ENCODE peak calls at places on chromosome 11, in four cellular contexts. T is NB4, E is LNCaP clone FGC, F is lower lobe of right lung. V is an unnamed sample.

GRCh38 chr11:91081440-91082088 is 858.7 kb upstream of the CHORDC1 start:
- DNase-seq in T (peak), E (no peak), F (no peak), V (no peak)

GRCh38 chr11:32148824-32149223 is 58.0 kb downstream of the RCN1 start:
- DNase-seq in T (no peak), E (no peak), F (no peak), V (no peak)

GRCh38 chr11:121464352-121464946 is 11.7 kb upstream of the SORL1-AS1 start:
- DNase-seq in T (peak), E (no peak), F (no peak), V (no peak)

GRCh38 chr11:35316161-35316560 is 103.2 kb downstream of the SLC1A2 start:
- DNase-seq in T (no peak), E (no peak), F (no peak), V (no peak)

GRCh38 chr11:83194284-83195175 is 1.0 kb downstream of the ANKRD42 start:
- DNase-seq in T (peak), E (no peak), F (peak), V (peak)

GRCh38 chr11:27910186-27910941 is 197.6 kb downstream of the KIF18A start:
- DNase-seq in T (no peak), E (no peak), F (no peak), V (no peak)

GRCh38 chr11:6611092-6612007 is 666 bp downstream of the TAF10 start:
- DNase-seq in T (peak), E (no peak), F (peak), V (peak)

GRCh38 chr11:83554896-83555295 is 268.7 kb upstream of the CCDC90B start:
- DNase-seq in T (no peak), E (no peak), F (no peak), V (no peak)

GRCh38 chr11:25065711-25066110 is 568.9 kb downstream of the LUZP2 start:
- DNase-seq in T (no peak), E (no peak), F (no peak), V (no peak)

GRCh38 chr11:13868710-13869403 is 93.7 kb upstream of the SPON1 start:
- DNase-seq in T (no peak), E (no peak), F (no peak), V (no peak)

GRCh38 chr11:47233989-47234668 is 14.5 kb downstream of the ACP2 start:
- DNase-seq in T (peak), E (no peak), F (no peak), V (no peak)

GRCh38 chr11:88280673-88281316 is 56.7 kb downstream of the CTSC start:
- DNase-seq in T (no peak), E (no peak), F (no peak), V (peak)

GRCh38 chr11:94089356-94089755 is 39.3 kb upstream of the PANX1 start:
- DNase-seq in T (no peak), E (peak), F (no peak), V (no peak)

GRCh38 chr11:33725496-33725895 is 10.7 kb downstream of the CD59 start:
- DNase-seq in T (no peak), E (no peak), F (no peak), V (no peak)

GRCh38 chr11:2578934-2579280 is 120.9 kb downstream of the KCNQ1OT1 start:
- DNase-seq in T (no peak), E (no peak), F (no peak), V (peak)

GRCh38 chr11:84264066-84264465 is 977.9 kb upstream of the CCDC90B start:
- DNase-seq in T (no peak), E (no peak), F (no peak), V (no peak)

GRCh38 chr11:17561466-17562001 is 14.5 kb downstream of the OTOG start:
- DNase-seq in T (peak), E (no peak), F (no peak), V (peak)

GRCh38 chr11:18771266-18772035 is 20.1 kb downstream of the PTPN5 start:
- DNase-seq in T (no peak), E (no peak), F (no peak), V (no peak)

GRCh38 chr11:113985906-113986305 is 11.0 kb downstream of the HTR3A start:
- DNase-seq in T (no peak), E (no peak), F (no peak), V (no peak)

GRCh38 chr11:57323503-57324153 is 1.1 kb downstream of the TNKS1BP1 start:
- DNase-seq in T (no peak), E (no peak), F (no peak), V (no peak)

GRCh38 chr11:17352925-17353227 is 1.3 kb downstream of the NCR3LG1 start:
- DNase-seq in T (peak), E (no peak), F (peak), V (peak)

GRCh38 chr11:23021287-23021863 is 161.1 kb upstream of the CCDC179 start:
- DNase-seq in T (peak), E (no peak), F (no peak), V (no peak)

GRCh38 chr11:134659882-134660281 is 247.8 kb upstream of the B3GAT1 start:
- DNase-seq in T (no peak), E (no peak), F (no peak), V (no peak)

GRCh38 chr11:57459112-57460016 is 964 bp upstream of the RTN4RL2 start:
- DNase-seq in T (peak), E (no peak), F (no peak), V (peak)

GRCh38 chr11:58509730-58510129 is 1.8 kb upstream of the OR5B21 start:
- DNase-seq in T (no peak), E (no peak), F (no peak), V (no peak)

GRCh38 chr11:76419896-76420295 is 24.9 kb upstream of the EMSY start:
- DNase-seq in T (peak), E (no peak), F (no peak), V (no peak)

GRCh38 chr11:20327377-20327776 is 36.1 kb upstream of the HTATIP2 start:
- DNase-seq in T (no peak), E (no peak), F (no peak), V (no peak)

GRCh38 chr11:21654091-21654490 is 538.8 kb upstream of the ANO5 start:
- DNase-seq in T (no peak), E (no peak), F (no peak), V (no peak)

GRCh38 chr11:130947481-130947880 is 31.2 kb upstream of the SNX19 start:
- DNase-seq in T (no peak), E (no peak), F (no peak), V (no peak)
- H3K4me3 ChIP-seq in T (no peak), E (no peak), F (no peak), V (no peak)

GRCh38 chr11:5247479-5248192 is 2.0 kb downstream of the HBG1 start:
- DNase-seq in T (no peak), E (no peak), F (no peak), V (no peak)

GRCh38 chr11:5250777-5251176 is 1.1 kb upstream of the HBG1 start:
- DNase-seq in T (no peak), E (no peak), F (no peak), V (no peak)

GRCh38 chr11:5252280-5253265 is 2.0 kb downstream of the HBG2 start:
- DNase-seq in T (no peak), E (peak), F (no peak), V (no peak)

GRCh38 chr11:5246772-5247478 is 2.7 kb downstream of the HBG1 start:
- DNase-seq in T (no peak), E (no peak), F (no peak), V (no peak)

DNA sequence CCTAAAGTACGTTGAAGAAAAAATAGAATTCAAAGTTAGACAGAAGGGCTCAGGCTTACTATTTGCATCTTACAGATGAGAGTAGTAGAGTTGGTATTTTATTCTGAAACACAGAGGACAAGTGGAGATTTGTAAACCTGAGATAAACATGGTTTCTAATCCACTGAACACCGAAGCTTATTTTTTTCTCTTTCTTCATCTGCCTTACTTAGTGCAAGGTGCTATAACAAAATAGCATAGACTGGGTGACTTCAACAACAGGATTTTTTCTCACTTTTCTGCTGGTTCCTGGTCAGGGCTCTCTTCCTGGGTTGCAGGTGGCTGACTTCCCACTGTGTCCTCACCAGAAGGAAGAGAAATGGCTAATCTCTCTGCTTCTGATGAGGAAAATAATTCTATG is 2.1 kb upstream of the HBG1 start:
- DNase-seq in T (no peak), E (no peak), F (no peak), V (no peak)
- TF ChIP-seq CTCF in T (no peak), E (no peak), F (no peak), V (no peak)

DNA sequence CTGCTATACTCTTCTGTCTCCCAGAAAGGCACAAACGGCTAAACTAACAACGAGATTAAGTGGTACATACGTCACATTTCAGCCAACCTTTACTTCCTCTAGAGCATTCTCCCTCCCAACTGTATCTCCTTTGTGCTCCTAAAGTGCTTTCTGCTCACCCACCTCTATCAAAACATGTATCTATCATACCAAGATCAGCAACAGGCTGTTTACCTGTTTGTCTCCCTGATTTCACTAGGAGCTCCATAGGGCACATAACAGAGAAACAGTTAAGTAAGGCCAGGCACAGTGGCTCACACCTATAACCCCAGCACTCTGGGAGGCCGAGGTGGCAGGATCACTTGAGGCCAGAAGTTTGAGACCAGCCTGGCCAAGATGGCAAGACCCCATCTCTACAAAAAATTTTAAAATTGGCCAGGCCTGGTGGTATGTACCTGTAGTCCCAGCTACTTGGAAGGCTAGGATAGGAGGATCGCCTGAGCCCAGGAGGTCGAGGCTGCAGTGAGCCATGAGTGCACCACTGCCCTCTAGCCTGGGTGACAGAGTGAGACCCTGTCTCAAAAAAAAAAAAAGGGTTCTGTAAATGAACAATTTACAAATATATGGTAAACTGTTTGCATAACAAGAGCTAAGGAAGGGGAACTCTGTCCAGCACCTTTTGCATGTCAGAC is 2.8 kb downstream of the NDUFC2 start:
- DNase-seq in T (no peak), E (no peak), F (no peak), V (no peak)
- H3K4me3 ChIP-seq in T (peak), E (no peak), F (no peak), V (no peak)

GRCh38 chr11:133619973-133620372 is 87.7 kb upstream of the OPCML start:
- DNase-seq in T (peak), E (no peak), F (no peak), V (no peak)
- TF ChIP-seq CTCF in T (peak), E (peak), F (no peak), V (peak)

GRCh38 chr11:65625628-65626342 is 10.2 kb downstream of the PCNX3 start:
- DNase-seq in T (peak), E (no peak), F (peak), V (peak)
- H3K4me3 ChIP-seq in T (no peak), E (no peak), F (no peak), V (no peak)

DNA sequence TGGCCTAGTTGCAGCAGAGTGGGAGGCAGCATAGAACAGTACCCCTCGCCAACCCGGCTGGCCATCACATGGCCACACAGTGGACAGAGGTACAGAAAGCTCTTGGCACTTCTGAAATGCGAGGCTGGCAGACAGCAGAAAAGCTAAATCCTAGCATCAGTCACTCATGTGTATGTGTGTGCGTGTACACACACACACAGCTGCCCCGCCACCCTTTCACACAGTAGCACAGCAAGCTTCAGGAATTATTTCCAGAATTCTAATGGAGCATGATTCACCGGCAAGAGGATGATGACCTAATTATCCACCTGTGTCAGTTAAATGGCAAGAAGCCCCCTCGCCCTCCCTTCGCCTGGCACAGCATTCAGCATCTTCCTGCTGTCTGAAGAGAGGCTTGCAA is 336.1 kb downstream of the SHANK2 start:
- DNase-seq in T (no peak), E (no peak), F (no peak), V (no peak)
- TF ChIP-seq CTCF in T (no peak), E (no peak), F (no peak), V (no peak)

GRCh38 chr11:69101100-69101791 is 52.5 kb downstream of the TPCN2 start:
- DNase-seq in T (peak), E (peak), F (peak), V (peak)
- H3K4me3 ChIP-seq in T (no peak), E (no peak), F (no peak), V (no peak)

GRCh38 chr11:12863605-12864121 is 145.5 kb upstream of the RASSF10 start:
- DNase-seq in T (no peak), E (no peak), F (no peak), V (no peak)
- TF ChIP-seq CTCF in T (no peak), E (no peak), F (no peak), V (no peak)

GRCh38 chr11:1570896-1571759 is 943 bp downstream of the DUSP8 start:
- DNase-seq in T (peak), E (no peak), F (no peak), V (peak)

GRCh38 chr11:1569251-1569780 is 2.8 kb downstream of the DUSP8 start:
- DNase-seq in T (peak), E (no peak), F (no peak), V (no peak)

GRCh38 chr11:1571760-1572199 is 291 bp downstream of the DUSP8 start:
- DNase-seq in T (no peak), E (no peak), F (no peak), V (no peak)

GRCh38 chr11:1570001-1570453 is 2.0 kb downstream of the DUSP8 start:
- DNase-seq in T (no peak), E (no peak), F (no peak), V (no peak)

DNA sequence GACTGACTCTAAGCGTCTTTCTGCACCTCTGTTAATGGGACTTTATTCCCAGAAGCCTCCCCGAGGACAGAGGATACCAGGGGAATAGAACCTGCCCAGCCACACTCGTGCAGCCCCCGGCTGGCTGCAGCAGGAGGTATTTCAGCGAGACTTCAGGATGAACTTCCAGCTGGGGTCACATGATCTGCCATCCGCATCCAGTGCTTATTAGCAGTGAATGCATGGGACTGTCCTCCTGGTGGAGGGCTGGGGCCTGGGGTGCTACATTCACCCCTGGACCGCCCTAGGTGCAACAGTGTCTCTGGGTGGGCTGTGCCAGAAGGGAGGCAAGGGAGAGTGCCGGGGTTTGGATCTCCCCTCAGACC is 1.6 kb downstream of the DUSP8 start:
- DNase-seq in T (no peak), E (no peak), F (no peak), V (peak)
- H3K4me3 ChIP-seq in T (no peak), E (peak), F (peak), V (no peak)

DNA sequence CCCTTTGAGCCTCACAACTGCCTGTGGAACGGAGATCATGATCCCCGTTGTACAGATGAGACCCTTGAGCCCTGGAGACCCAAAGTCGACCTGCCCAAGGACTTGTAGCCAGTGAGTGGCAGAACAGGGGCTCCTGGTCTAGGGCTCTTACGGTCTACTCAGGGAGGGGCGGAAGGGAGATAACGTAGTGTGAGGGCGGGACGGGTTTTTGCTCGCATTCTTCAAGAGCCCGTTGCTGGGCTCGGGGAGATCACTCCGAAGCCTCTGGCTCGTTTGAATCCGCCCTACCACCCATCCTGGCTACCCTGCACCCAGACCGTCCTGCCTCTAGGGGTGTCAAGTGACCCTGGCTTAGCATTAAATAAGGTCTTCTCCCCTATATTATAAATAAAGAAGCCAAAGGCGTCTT is 637 bp downstream of the CRY2 start:
- DNase-seq in T (peak), E (no peak), F (peak), V (peak)
- TF ChIP-seq CTCF in T (no peak), E (no peak), F (no peak), V (no peak)